ENCODE peak calls at places on chromosome 11, in nine cellular contexts. F is mammary epithelial cell, A is fibroblast of lung, E is HepG2, I is adipocyte, H is H9, J is neural progenitor cell, C is H1, P is endodermal cell. D is an unnamed sample.

GRCh38 chr11:2314525-2315394 is 12.9 kb downstream of the TSPAN32 start:
- DNase-seq in F (no peak), H (no peak), J (no peak), I (peak; percentile 63), A (peak; percentile 79), P (no peak), E (no peak), C (no peak), D (peak; percentile 96)

GRCh38 chr11:5476184-5476819 is 12.2 kb upstream of the OR52D1 start:
- DNase-seq in P (peak; percentile 79), F (peak; percentile 27), H (peak; percentile 56), I (peak; percentile 84), J (peak; percentile 73), A (peak; percentile 43), E (peak; percentile 36), C (no peak), D (no peak)

GRCh38 chr11:116901211-116901610 is 63.8 kb upstream of the APOA1 start:
- DNase-seq in C (no peak), H (no peak), I (no peak), J (no peak), A (no peak), E (no peak), F (no peak), P (no peak), D (no peak)

GRCh38 chr11:35488117-35488516 is 37.3 kb downstream of the PAMR1 start:
- DNase-seq in P (no peak), F (no peak), C (no peak), J (no peak), I (peak; percentile 35), A (peak; percentile 62), H (no peak), E (no peak), D (no peak)

GRCh38 chr11:121780971-121781370 is 328.2 kb upstream of the SORL1-AS1 start:
- DNase-seq in I (no peak), E (no peak), P (no peak), C (no peak), F (no peak), J (no peak), H (no peak), A (no peak), D (no peak)

GRCh38 chr11:31803813-31804438 is 7.2 kb downstream of the PAX6 start:
- DNase-seq in H (peak; percentile 30), F (no peak), E (no peak), J (peak; percentile 65), C (no peak), A (peak; percentile 46), I (no peak), P (no peak), D (no peak)

GRCh38 chr11:126978911-126979310 is 21.7 kb downstream of the KIRREL3 start:
- DNase-seq in I (no peak), C (no peak), P (no peak), J (no peak), E (no peak), F (no peak), A (no peak), H (no peak), D (no peak)

GRCh38 chr11:106463154-106463553 is 385.7 kb downstream of the AASDHPPT start:
- DNase-seq in F (no peak), I (no peak), A (no peak), J (peak; percentile 33), P (no peak), H (no peak), C (no peak), E (no peak), D (no peak)

GRCh38 chr11:117704416-117705150 is 92.4 kb downstream of the DSCAML1 start:
- DNase-seq in A (no peak), F (peak; percentile 3), P (peak; percentile 57), H (no peak), I (no peak), J (no peak), C (no peak), E (no peak), D (no peak)

GRCh38 chr11:109303342-109303741 is 118.6 kb upstream of the C11orf87 start:
- DNase-seq in E (no peak), C (no peak), P (no peak), I (no peak), J (no peak), F (peak; percentile 46), A (no peak), H (no peak), D (no peak)

GRCh38 chr11:123543796-123544195 is 110.6 kb downstream of the SCN3B start:
- DNase-seq in F (peak; percentile 37), E (no peak), A (peak; percentile 77), H (no peak), C (no peak), J (no peak), I (peak; percentile 82), P (no peak), D (no peak)

GRCh38 chr11:113577356-113578163 is 102.4 kb upstream of the DRD2 start:
- DNase-seq in F (peak; percentile 14), J (no peak), H (peak; percentile 52), E (no peak), P (peak; percentile 67), A (no peak), I (no peak), C (peak; percentile 43), D (peak; percentile 78)

GRCh38 chr11:10655931-10656576 is 37.5 kb downstream of the IRAG1 start:
- DNase-seq in F (no peak), P (no peak), C (no peak), I (no peak), E (no peak), H (no peak), A (peak; percentile 39), J (no peak), D (no peak)

GRCh38 chr11:72721689-72722049 is 30.5 kb downstream of the ARAP1 start:
- DNase-seq in J (no peak), A (no peak), H (no peak), I (peak; percentile 52), F (no peak), E (no peak), P (peak; percentile 73), C (no peak), D (peak; percentile 85)

GRCh38 chr11:69655479-69656394 is 14.8 kb downstream of the CCND1 start:
- DNase-seq in P (peak; percentile 68), H (peak; percentile 39), F (no peak), I (no peak), A (no peak), E (no peak), J (no peak), C (peak; percentile 49), D (peak; percentile 69)
- H3K4me1 ChIP-seq in P (peaks cover 5% of the 10 kb centered on the region), H (no peaks in the 10 kb centered on the region), F (no peaks in the 10 kb centered on the region), I (peaks cover 5% of the 10 kb centered on the region), A (no peaks in the 10 kb centered on the region), E (peaks cover 74% of the 10 kb centered on the region), J (peaks cover 23% of the 10 kb centered on the region), C (peaks cover 18% of the 10 kb centered on the region), D (no peaks in the 10 kb centered on the region)

DNA sequence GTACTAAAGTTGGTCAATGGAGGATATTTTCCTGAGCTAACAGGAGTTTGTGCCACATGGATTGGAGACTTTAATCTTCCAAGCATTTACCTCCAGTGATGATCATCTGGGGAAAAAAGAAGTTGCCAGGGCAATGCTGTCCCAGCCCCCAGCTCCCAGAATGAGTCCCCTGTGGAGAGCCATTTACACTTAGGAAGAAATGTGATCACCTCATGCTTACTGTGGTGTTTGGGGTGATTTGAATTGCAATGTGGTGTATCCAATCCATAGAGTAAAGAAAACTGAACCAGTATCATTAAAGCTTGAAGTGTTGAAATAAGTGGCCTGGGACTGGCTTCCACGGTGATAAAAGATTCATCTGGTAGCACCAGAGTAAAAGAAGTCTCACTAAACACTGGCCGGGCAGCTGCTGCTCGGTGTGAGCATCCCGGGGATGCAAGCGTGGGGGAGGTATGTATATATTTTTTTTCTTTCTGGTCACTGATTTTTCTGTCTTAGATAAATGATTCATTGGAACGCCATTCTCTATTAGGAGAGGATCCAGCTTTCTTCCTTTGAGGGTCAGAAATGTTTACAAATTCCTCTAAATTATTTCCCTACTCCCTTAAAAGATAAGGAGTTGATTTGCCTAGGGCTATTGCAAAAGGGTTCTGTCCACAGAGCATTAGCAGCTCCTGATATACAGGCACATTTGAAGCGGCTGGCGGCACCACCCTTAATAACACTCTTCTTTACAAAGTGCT is 117.1 kb upstream of the NTM start:
- DNase-seq in F (no peak), J (peak; percentile 36), H (peak; percentile 75), A (peak; percentile 20), P (peak; percentile 90), C (peak; percentile 55), I (peak; percentile 41), E (no peak), D (no peak)
- H3K9ac ChIP-seq in F (no peak overlapping the region), J (no peak overlapping the region), H (peak overlapping the region; percentile 89), A (no peak overlapping the region), P (peak overlapping the region; percentile 54), C (peak overlapping the region; percentile 73), I (no peak overlapping the region), E (no peak overlapping the region), D (no peak overlapping the region)

DNA sequence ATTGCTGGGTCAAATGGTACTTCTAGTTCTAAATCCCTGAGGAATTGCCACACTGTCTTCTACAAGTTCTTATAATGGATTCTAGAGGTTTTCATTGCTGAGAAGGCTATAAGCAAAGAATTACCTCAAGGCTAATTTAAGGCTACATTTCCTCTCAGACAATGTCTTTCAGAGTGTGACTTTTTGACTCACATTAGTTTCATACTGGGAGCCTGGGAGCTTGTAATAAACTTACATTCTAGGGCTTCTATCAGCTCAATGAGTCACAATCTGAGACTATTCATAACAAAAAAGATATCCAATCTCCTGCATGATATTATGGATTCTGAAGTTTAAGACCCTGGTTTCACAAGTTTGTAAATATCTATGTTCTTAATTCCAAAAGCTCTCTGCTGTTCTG is 408.7 kb downstream of the LRRC4C start:
- DNase-seq in E (no peak), J (no peak), H (no peak), I (no peak), F (peak; percentile 86), C (no peak), A (no peak), P (no peak), D (no peak)
- H3K4me1 ChIP-seq in E (no peaks in the 10 kb centered on the region), J (no peaks in the 10 kb centered on the region), H (no peaks in the 10 kb centered on the region), I (no peaks in the 10 kb centered on the region), F (peaks cover 40% of the 10 kb centered on the region), C (no peaks in the 10 kb centered on the region), A (no peaks in the 10 kb centered on the region), P (no peaks in the 10 kb centered on the region), D (no peaks in the 10 kb centered on the region)

GRCh38 chr11:66013762-66014100 is 1.9 kb downstream of the CST6 start:
- DNase-seq in P (no peak), F (no peak), E (no peak), C (no peak), H (no peak), A (no peak), J (no peak), I (no peak), D (no peak)

GRCh38 chr11:66016793-66017177 is 5.0 kb downstream of the CST6 start:
- DNase-seq in C (no peak), A (no peak), F (no peak), J (no peak), I (no peak), P (no peak), H (no peak), E (no peak), D (peak; percentile 58)

GRCh38 chr11:66017354-66017753 is 5.5 kb downstream of the CST6 start:
- DNase-seq in F (no peak), I (no peak), A (no peak), C (no peak), J (no peak), P (no peak), E (no peak), H (no peak), D (peak; percentile 54)

GRCh38 chr11:66015094-66015881 is 3.5 kb downstream of the CST6 start:
- DNase-seq in J (no peak), C (no peak), H (no peak), E (no peak), I (peak; percentile 54), F (no peak), A (peak; percentile 48), P (no peak), D (peak; percentile 81)

GRCh38 chr11:66015936-66016792 is 4.4 kb downstream of the CST6 start:
- DNase-seq in A (no peak), I (no peak), F (no peak), P (no peak), C (no peak), E (no peak), H (no peak), J (no peak), D (peak; percentile 59)
- H3K9ac ChIP-seq in A (no peak overlapping the region), I (no peak overlapping the region), F (no peak overlapping the region), P (no peak overlapping the region), C (no peak overlapping the region), E (no peak overlapping the region), H (no peak overlapping the region), J (no peak overlapping the region), D (no peak overlapping the region)